ENCODE peak calls at places on chromosomes 12 and 14, in five cellular contexts. Z is stomach, D is GM12878, S is K562, H is HCT116. C is an unnamed sample.

GRCh38 chr12:39431002-39431796 is 11.7 kb downstream of the KIF21A start:
- DNase-seq in Z (no peak), H (no peak), D (no peak), S (no peak), C (no peak)

GRCh38 chr12:113292091-113292490 is 42.8 kb downstream of the SLC8B1 start:
- DNase-seq in D (no peak), Z (no peak), S (no peak), H (no peak), C (no peak)

GRCh38 chr14:61941421-61941805 is 179.2 kb downstream of the SNAPC1 start:
- DNase-seq in H (no peak), D (no peak), S (no peak), Z (no peak), C (no peak)

GRCh38 chr12:27331299-27331926 is 1.2 kb upstream of the BMAL2 start:
- DNase-seq in D (peak; percentile 76), S (peak; percentile 52), H (peak; percentile 66), Z (no peak), C (no peak)

GRCh38 chr12:12922191-12922616 is 29.8 kb downstream of the GPRC5D start:
- DNase-seq in Z (no peak), S (no peak), D (no peak), H (no peak), C (peak; percentile 89)

GRCh38 chr12:78641837-78642423 is 222.6 kb upstream of the SYT1 start:
- DNase-seq in Z (no peak), H (peak; percentile 0), D (no peak), S (no peak), C (no peak)

GRCh38 chr14:68957688-68958248 is 21.3 kb downstream of the ACTN1 start:
- DNase-seq in D (no peak), Z (no peak), S (no peak), H (no peak), C (no peak)

GRCh38 chr12:107318804-107319535 is 225.6 kb upstream of the CRY1 start:
- DNase-seq in Z (no peak), S (no peak), H (no peak), D (no peak), C (no peak)

GRCh38 chr12:80551897-80552296 is 107.9 kb downstream of the PTPRQ start:
- DNase-seq in D (no peak), H (peak; percentile 81), S (no peak), Z (no peak), C (no peak)

GRCh38 chr12:48618541-48618940 is 48.7 kb upstream of the LALBA start:
- DNase-seq in D (peak; percentile 41), S (peak; percentile 83), H (peak; percentile 75), Z (peak; percentile 74), C (no peak)

GRCh38 chr14:99755629-99756603 is 37.3 kb upstream of the EML1 start:
- DNase-seq in D (no peak), H (no peak), S (peak; percentile 18), Z (peak; percentile 77), C (no peak)

GRCh38 chr14:26008290-26008689 is 589.5 kb downstream of the NOVA1 start:
- DNase-seq in H (no peak), D (no peak), Z (no peak), S (no peak), C (no peak)

DNA sequence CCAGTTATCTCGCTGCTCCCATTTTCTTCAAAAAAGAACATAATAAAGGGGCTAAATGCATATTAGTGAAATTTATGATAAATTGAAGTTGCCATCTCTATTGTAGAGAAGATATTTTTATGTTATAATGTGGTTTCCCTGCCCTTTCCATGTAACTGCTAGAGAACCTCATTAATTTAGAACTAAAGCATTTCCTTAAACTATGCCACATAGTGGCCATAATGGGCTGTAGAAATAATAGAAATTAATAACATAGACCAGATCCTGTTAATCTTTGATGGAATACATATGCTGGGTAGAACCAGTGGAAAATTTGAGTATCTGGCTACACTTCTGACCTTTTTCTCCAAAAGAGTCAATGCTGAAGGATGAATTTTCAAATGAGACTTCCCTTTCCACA is 376.7 kb downstream of the PDZRN4 start:
- DNase-seq in S (no peak), D (no peak), H (no peak), Z (no peak), C (no peak)
- TF ChIP-seq CTCF in S (no peak), D (no peak), H (peak; percentile 13), Z (no peak), C (no peak)

DNA sequence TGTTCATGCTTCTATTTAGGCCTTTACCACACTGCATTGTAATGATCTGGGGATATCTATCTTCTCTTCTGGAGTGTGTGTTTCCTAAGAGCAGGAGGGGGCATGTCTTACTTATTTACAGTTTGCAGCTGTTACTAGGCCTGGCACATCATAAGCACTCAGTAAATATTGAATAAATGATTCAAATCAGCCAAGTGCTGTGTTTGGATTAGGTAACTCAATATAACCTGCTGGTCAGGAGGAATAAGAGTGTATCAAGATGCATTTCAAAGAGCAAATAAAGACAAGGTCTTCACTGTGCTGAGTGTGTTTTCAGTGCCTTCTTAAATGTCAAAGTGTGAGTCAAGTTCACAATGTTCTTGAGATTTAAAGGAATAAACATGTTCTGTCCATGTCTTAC is 186.1 kb downstream of the FOXG1 start:
- DNase-seq in D (no peak), H (no peak), S (no peak), Z (no peak), C (no peak)
- TF ChIP-seq POLR2AphosphoS5 in D (no peak), H (no peak), S (no peak), Z (no peak), C (no peak)

DNA sequence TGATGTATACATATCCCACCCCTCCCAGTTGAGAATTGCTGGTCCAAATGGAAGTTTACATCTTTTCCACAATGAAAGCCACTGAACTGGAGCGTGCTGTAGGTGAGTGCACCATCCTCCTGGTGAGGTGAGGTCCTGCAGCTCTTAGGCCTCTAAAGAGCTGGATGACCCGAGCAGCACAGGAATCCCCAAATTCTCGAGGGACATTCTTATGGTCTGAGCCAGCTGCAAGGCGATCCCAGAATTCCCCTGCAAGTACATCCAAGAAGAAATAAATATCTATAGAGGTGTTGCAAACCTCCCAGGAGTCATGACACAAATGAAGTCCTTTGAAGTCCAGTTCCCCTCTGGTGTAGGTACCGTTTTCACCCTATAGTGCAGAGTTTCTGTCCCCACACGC is 24.0 kb downstream of the TMEM132C start:
- DNase-seq in S (no peak), H (no peak), Z (no peak), D (no peak), C (no peak)
- H3K9me3 ChIP-seq in S (no peaks in the 10 kb centered on the region), H (peaks cover 9% of the 10 kb centered on the region), Z (no peaks in the 10 kb centered on the region), D (no peaks in the 10 kb centered on the region), C (no peaks in the 10 kb centered on the region)

GRCh38 chr14:102042699-102043098 is 44.1 kb downstream of the HSP90AA1 start:
- DNase-seq in S (no peak), H (no peak), Z (no peak), D (no peak), C (no peak)
- TF ChIP-seq CTCF in S (no peak), H (no peak), Z (no peak), D (no peak), C (no peak)

GRCh38 chr12:110798461-110798860 is 48.3 kb upstream of the CCDC63 start:
- DNase-seq in Z (no peak), S (no peak), D (no peak), H (no peak), C (no peak)

GRCh38 chr12:110796952-110797351 is 49.8 kb upstream of the CCDC63 start:
- DNase-seq in Z (no peak), S (peak; percentile 60), D (no peak), H (peak; percentile 40), C (no peak)

GRCh38 chr12:110791589-110791988 is 48.9 kb upstream of the PPP1CC start:
- DNase-seq in H (no peak), S (no peak), Z (no peak), D (peak; percentile 36), C (no peak)

GRCh38 chr12:110790301-110790700 is 47.6 kb upstream of the PPP1CC start:
- DNase-seq in Z (no peak), D (no peak), H (no peak), S (no peak), C (no peak)

DNA sequence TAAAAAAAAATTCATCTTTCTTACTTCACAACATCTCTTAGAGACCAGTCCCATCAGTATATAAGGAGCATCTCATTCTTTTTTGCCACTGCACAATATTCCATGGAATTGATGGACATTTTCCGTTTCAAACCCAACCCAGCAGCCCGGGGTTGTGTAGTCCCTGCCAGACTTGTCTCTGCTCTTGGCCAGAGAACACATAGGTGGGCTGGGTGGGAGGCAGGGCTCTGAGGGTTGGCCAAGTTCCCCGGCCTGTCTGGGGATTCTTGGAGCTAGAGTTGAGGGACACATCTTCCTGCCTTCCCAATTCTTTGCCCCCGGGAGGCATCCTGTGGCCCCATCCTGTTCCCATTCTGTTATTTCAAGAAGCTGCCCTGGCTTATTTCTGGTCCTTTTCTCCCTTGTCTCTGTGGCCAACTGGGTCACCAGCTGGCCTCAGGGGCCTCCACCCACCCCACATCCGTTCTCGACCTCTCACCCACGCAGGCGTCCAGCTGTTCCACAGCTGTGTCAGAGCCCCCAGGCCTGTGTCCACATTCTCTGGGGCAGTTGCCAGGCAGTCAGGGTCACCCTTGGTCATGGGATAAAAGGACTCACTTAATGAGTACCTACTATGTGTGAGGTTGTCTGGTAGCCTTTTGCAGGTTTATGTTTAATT is 52.0 kb upstream of the CCDC63 start:
- DNase-seq in Z (peak; percentile 42), S (peak; percentile 44), H (no peak), D (no peak), C (peak; percentile 82)
- TF ChIP-seq POLR2AphosphoS5 in Z (peak; percentile 38), S (no peak), H (no peak), D (no peak), C (no peak)

DNA sequence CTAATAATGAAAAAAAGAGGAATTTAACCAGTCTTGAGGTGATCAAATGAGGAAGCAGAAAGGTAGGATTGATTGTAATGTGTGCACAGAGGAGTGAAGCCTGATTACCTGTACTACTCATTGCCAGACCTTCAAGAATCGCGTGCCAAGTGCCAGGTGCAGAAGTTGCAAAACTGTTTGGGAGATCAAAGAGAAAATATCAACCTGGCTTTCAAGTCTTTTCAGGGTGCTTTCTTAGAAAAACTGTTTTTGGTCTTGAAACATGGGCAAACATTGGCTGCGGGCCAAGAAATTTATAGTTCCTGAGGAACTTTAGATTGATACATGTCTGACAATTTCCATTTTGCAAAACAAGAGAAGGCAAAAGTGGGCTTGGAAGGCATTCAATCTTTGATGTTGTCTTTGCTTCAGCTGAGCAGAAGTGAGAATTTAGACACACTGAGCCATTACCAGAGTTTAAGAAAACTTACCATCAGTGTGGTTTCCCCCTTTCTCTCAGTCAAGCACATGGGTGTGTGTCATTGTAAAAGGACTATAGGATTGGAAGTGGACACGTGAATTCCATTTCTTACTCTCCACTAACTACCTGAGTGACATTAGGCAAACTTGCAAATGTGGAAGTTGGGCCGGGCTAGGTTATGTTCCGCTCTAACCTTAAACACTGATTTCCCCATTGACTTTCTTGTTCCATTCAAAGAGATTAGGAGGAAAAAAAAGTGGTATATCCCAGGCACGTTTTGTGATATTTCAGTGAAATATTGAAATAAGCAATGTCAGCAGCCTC is 486.2 kb downstream of the DIO2 start:
- DNase-seq in D (peak; percentile 2), H (no peak), Z (peak; percentile 26), S (no peak), C (no peak)
- H3K9me3 ChIP-seq in D (no peaks in the 10 kb centered on the region), H (peaks cover 11% of the 10 kb centered on the region), Z (no peaks in the 10 kb centered on the region), S (no peaks in the 10 kb centered on the region), C (no peaks in the 10 kb centered on the region)

DNA sequence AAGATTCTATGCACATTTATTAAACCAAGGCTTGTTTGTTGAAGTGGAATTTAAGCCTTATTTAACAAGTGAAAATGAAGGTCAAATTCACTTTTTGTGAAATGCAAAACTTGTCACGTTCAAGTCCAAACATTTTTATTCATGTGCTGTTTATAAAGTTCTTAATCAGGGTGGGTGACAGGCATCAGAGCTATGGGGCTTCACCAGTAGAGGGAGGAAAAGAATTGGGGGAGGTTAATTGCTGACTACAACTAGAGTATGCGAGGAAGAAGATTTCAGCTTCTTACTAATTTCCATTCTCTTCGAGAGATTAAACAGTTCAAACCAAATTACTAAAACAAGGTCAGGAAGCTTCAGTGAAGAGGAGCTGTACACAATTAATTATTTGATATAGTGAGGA is 9.7 kb downstream of the MOK start:
- DNase-seq in H (no peak), Z (no peak), D (no peak), S (no peak), C (no peak)
- TF ChIP-seq CTCF in H (peak; percentile 47), Z (no peak), D (no peak), S (no peak), C (no peak)

C was measured in suprapubic skin.